ENCODE peak calls at places on chromosomes 11 and 22, in five cellular contexts. R is substantia nigra, W is left ventricle myocardium inferior, B is heart left ventricle, H is A549. T is an unnamed sample.

GRCh38 chr11:65213322-65214211 is 31.8 kb downstream of the CAPN1 start:
- DNase-seq in R (no peak), W (no peak), B (no peak), H (no peak), T (no peak)

GRCh38 chr22:50299724-50300619 is 7.5 kb downstream of the PLXNB2 start:
- DNase-seq in R (no peak), W (peak), B (no peak), H (no peak), T (no peak)

GRCh38 chr11:6640985-6641701 is 14.5 kb downstream of the DCHS1 start:
- DNase-seq in R (peak), W (no peak), B (no peak), H (no peak), T (no peak)

GRCh38 chr11:35121326-35121865 is 17.6 kb upstream of the CD44 start:
- DNase-seq in R (no peak), W (no peak), B (no peak), H (no peak), T (no peak)

GRCh38 chr22:31089101-31090100 is 8.3 kb downstream of the SMTN start:
- DNase-seq in R (peak), W (no peak), B (no peak), H (peak), T (no peak)

GRCh38 chr22:46033256-46034200 is 56.6 kb upstream of the WNT7B start:
- DNase-seq in R (no peak), W (no peak), B (peak), H (no peak), T (no peak)

GRCh38 chr11:12587333-12587997 is 86.8 kb upstream of the TEAD1 start:
- DNase-seq in R (no peak), W (no peak), B (no peak), H (no peak), T (no peak)

GRCh38 chr11:118623291-118623655 is 15.9 kb downstream of the PHLDB1 start:
- DNase-seq in R (no peak), W (no peak), B (peak), H (peak), T (no peak)

GRCh38 chr11:69006816-69007215 is 6.2 kb downstream of the MRGPRF start:
- DNase-seq in R (no peak), W (no peak), B (no peak), H (no peak), T (no peak)

GRCh38 chr11:10973416-10973815 is 115.6 kb upstream of the ZBED5 start:
- DNase-seq in R (no peak), W (no peak), B (no peak), H (no peak), T (no peak)

GRCh38 chr11:122342089-122342749 is 226.2 kb upstream of the BLID start:
- DNase-seq in R (no peak), W (no peak), B (no peak), H (peak), T (no peak)

GRCh38 chr11:125345706-125346561 is 150.1 kb downstream of the FEZ1 start:
- DNase-seq in R (peak), W (peak), B (peak), H (peak), T (peak)

GRCh38 chr22:33519974-33520903 is 400.0 kb downstream of the LARGE1 start:
- DNase-seq in R (no peak), W (no peak), B (no peak), H (no peak), T (peak)

GRCh38 chr11:134544095-134544815 is 132.2 kb upstream of the B3GAT1 start:
- DNase-seq in R (no peak), W (no peak), B (no peak), H (no peak), T (no peak)

GRCh38 chr11:130831506-130832385 is 84.5 kb downstream of the SNX19 start:
- DNase-seq in R (no peak), W (no peak), B (no peak), H (no peak), T (peak)

GRCh38 chr11:120337133-120337895 is 1.1 kb downstream of the ARHGEF12 start:
- DNase-seq in R (no peak), W (peak), B (peak), H (no peak), T (no peak)

GRCh38 chr11:74171630-74172465 is 759 bp downstream of the PPME1 start:
- DNase-seq in R (no peak), W (no peak), B (no peak), H (no peak), T (no peak)

GRCh38 chr11:74004694-74005615 is 3.9 kb downstream of the UCP3 start:
- DNase-seq in R (no peak), W (no peak), B (no peak), H (no peak), T (no peak)

GRCh38 chr22:45709004-45709739 is 37.5 kb downstream of the ATXN10 start:
- DNase-seq in R (no peak), W (no peak), B (no peak), H (peak), T (no peak)

GRCh38 chr11:44510372-44510771 is 55.1 kb upstream of the CD82 start:
- DNase-seq in R (no peak), W (no peak), B (no peak), H (no peak), T (no peak)

GRCh38 chr22:40541300-40541699 is 95.2 kb downstream of the MRTFA start:
- DNase-seq in R (no peak), W (no peak), B (no peak), H (no peak), T (no peak)

GRCh38 chr11:47914743-47915142 is 65.6 kb upstream of the PTPRJ start:
- DNase-seq in R (no peak), W (no peak), B (no peak), H (no peak), T (no peak)

GRCh38 chr11:133306019-133306418 is 226.3 kb downstream of the OPCML start:
- DNase-seq in R (no peak), W (no peak), B (no peak), H (no peak), T (no peak)

GRCh38 chr22:31952459-31952858 is 8.1 kb downstream of the YWHAH start:
- DNase-seq in R (no peak), W (no peak), B (no peak), H (no peak), T (no peak)

GRCh38 chr11:65003282-65003681 is 6.5 kb upstream of the BATF2 start:
- DNase-seq in R (no peak), W (no peak), B (no peak), H (no peak), T (no peak)

GRCh38 chr22:49255154-49255553 is 572.5 kb downstream of the BRD1 start:
- DNase-seq in R (no peak), W (no peak), B (no peak), H (no peak), T (no peak)

GRCh38 chr11:121367434-121367833 is 74.9 kb downstream of the SC5D start:
- DNase-seq in R (no peak), W (no peak), B (no peak), H (no peak), T (no peak)

GRCh38 chr11:63915961-63916836 is 765 bp downstream of the RCOR2 start:
- DNase-seq in R (peak), W (peak), B (peak), H (peak), T (no peak)

DNA sequence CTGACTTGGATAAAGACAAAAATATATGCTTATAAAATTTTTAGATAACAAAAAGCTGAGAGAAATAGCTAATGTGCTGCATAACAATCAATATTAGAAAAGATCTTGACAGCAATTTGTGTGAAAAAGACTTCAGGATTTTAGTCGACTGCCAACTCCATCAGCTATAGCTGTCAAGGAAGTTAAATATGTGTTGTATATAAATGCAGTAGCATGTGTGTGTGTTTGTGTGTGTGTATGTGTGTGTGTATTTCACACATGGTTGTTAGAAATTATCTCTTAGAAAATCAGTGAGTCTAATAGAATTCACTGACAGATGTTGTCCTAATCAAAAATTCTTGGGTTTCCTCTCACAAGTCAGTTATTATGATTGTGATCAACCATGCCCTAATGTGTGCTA is 171.2 kb downstream of the CASP12 start:
- DNase-seq in R (no peak), W (no peak), B (no peak), H (no peak), T (no peak)
- H3K27ac ChIP-seq in R (no peak), W (no peak), B (no peak), H (no peak), T (no peak)

GRCh38 chr11:115500547-115501503 is 3.4 kb downstream of the CADM1 start:
- DNase-seq in R (peak), W (no peak), B (no peak), H (no peak), T (peak)
- H3K27ac ChIP-seq in R (peak), W (peak), B (no peak), H (no peak), T (peak)

GRCh38 chr11:129013737-129014475 is 71.2 kb upstream of the TP53AIP1 start:
- DNase-seq in R (no peak), W (no peak), B (no peak), H (no peak), T (no peak)
- H3K27ac ChIP-seq in R (no peak), W (no peak), B (no peak), H (no peak), T (no peak)

GRCh38 chr11:3127706-3128355 is 37.3 kb downstream of the OSBPL5 start:
- DNase-seq in R (no peak), W (peak), B (peak), H (no peak), T (no peak)

GRCh38 chr11:3128356-3129180 is 36.5 kb downstream of the OSBPL5 start:
- DNase-seq in R (no peak), W (peak), B (no peak), H (no peak), T (no peak)

GRCh38 chr11:3126207-3126865 is 38.8 kb downstream of the OSBPL5 start:
- DNase-seq in R (no peak), W (peak), B (peak), H (no peak), T (no peak)

GRCh38 chr11:3129181-3129590 is 35.9 kb downstream of the OSBPL5 start:
- DNase-seq in R (no peak), W (no peak), B (no peak), H (no peak), T (no peak)

GRCh38 chr11:3126901-3127691 is 38.0 kb downstream of the OSBPL5 start:
- DNase-seq in R (no peak), W (peak), B (peak), H (no peak), T (no peak)
- H3K27ac ChIP-seq in R (no peak), W (peak), B (peak), H (no peak), T (no peak)

DNA sequence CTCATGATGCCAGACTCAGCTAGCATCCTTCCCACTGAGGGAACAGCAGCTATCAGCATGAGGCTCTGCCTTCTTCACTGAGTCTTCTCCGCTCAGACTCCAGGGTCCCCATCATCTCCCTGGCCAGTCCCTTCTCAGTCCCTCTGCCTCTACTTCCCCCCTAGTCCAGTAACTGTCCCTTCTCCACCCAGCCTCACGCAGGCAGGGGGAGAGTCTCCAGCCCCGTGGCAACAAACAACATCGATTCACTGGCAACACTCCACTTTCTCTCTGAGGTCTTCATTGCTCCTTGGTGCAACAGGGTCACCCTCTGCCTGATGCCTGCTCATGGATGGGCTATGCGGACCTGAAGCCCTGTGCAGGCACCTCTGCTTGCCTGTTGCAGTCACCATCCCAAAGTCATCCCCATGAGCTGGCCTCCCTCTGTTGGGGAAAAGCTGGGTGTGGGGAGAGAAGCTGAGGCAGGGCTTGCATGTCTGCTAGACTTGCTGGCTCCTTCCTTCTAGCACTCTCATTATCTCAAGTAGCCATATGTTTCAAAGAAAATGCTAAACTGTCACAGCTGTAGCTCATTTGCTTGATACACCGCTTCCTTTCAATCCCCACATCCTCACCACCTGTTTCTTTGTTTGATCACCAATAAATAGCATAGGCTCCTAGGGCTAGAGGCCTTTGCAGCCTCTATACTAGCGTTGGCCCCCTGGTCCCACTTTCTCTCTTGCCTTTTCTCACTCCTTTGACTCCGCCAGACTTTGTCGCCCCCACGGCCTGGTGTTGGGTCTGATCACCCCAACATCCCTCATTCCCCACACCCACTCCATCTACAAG is 4.3 kb upstream of the BCR start:
- DNase-seq in R (no peak), W (no peak), B (no peak), H (no peak), T (no peak)
- H3K27ac ChIP-seq in R (no peak), W (no peak), B (no peak), H (no peak), T (no peak)